ENCODE peak calls at places on chromosomes 12 and 14, in four cellular contexts. G is psoas muscle, C is AG04450, A is left ventricle myocardium inferior. R is an unnamed sample.
A peak's percentile ranks its signal among the peaks of the same experiment; 100 is the strongest.

GRCh38 chr12:1424674-1425395 is 169.5 kb downstream of the FBXL14 start:
- DNase-seq in G (no peak), C (no peak), A (no peak), R (no peak)

GRCh38 chr14:51180577-51180976 is 59.5 kb upstream of the TMX1 start:
- DNase-seq in G (no peak), C (no peak), A (no peak), R (no peak)

GRCh38 chr14:21039059-21039422 is 3.1 kb upstream of the RNASE7 start:
- DNase-seq in G (peak; percentile 96), C (peak; percentile 23), A (peak; percentile 88), R (no peak)

GRCh38 chr12:122643207-122643805 is 59.9 kb downstream of the HCAR2 start:
- DNase-seq in G (no peak), C (no peak), A (no peak), R (no peak)

GRCh38 chr12:31821484-31821883 is 92.7 kb upstream of the AMN1 start:
- DNase-seq in G (no peak), C (no peak), A (no peak), R (no peak)

GRCh38 chr12:72081787-72082186 is 143.1 kb downstream of the TPH2 start:
- DNase-seq in G (no peak), C (no peak), A (no peak), R (no peak)

GRCh38 chr12:10363922-10364838 is 25.7 kb downstream of the KLRK1 start:
- DNase-seq in G (peak; percentile 60), C (no peak), A (peak; percentile 26), R (peak; percentile 53)

GRCh38 chr14:33414041-33414440 is 475.4 kb downstream of the NPAS3 start:
- DNase-seq in G (no peak), C (no peak), A (no peak), R (no peak)

GRCh38 chr14:85528882-85529585 is 910 bp upstream of the FLRT2 start:
- DNase-seq in G (peak; percentile 30), C (no peak), A (no peak), R (peak; percentile 79)

GRCh38 chr14:85527006-85527405 is 2.9 kb upstream of the FLRT2 start:
- DNase-seq in G (no peak), C (no peak), A (no peak), R (no peak)

GRCh38 chr14:85528080-85528881 is 1.7 kb upstream of the FLRT2 start:
- DNase-seq in G (peak; percentile 38), C (no peak), A (no peak), R (peak; percentile 65)

GRCh38 chr14:85529803-85530574 is at the start of gene FLRT2:
- DNase-seq in G (peak; percentile 77), C (no peak), A (peak; percentile 50), R (peak; percentile 73)

GRCh38 chr14:85527458-85527857 is 2.5 kb upstream of the FLRT2 start:
- DNase-seq in G (no peak), C (no peak), A (no peak), R (peak; percentile 49)
- H3K27me3 ChIP-seq in G (no peaks in the 10 kb centered on the region), C (no peaks in the 10 kb centered on the region), A (peaks cover 40% of the 10 kb centered on the region), R (no peaks in the 10 kb centered on the region)

GRCh38 chr12:79317184-79317847 is 373.4 kb downstream of the PAWR start:
- DNase-seq in G (no peak), C (no peak), A (no peak), R (no peak)
- H3K27ac ChIP-seq in G (no peak overlapping the region), C (no peak overlapping the region), A (no peak overlapping the region), R (no peak overlapping the region)

GRCh38 chr12:4892418-4892817 is 17.3 kb upstream of the KCNA1 start:
- DNase-seq in G (no peak), C (no peak), A (no peak), R (no peak)
- H3K27me3 ChIP-seq in G (peaks cover 3% of the 10 kb centered on the region), C (no peaks in the 10 kb centered on the region), A (peaks cover 79% of the 10 kb centered on the region), R (peaks cover 26% of the 10 kb centered on the region)

DNA sequence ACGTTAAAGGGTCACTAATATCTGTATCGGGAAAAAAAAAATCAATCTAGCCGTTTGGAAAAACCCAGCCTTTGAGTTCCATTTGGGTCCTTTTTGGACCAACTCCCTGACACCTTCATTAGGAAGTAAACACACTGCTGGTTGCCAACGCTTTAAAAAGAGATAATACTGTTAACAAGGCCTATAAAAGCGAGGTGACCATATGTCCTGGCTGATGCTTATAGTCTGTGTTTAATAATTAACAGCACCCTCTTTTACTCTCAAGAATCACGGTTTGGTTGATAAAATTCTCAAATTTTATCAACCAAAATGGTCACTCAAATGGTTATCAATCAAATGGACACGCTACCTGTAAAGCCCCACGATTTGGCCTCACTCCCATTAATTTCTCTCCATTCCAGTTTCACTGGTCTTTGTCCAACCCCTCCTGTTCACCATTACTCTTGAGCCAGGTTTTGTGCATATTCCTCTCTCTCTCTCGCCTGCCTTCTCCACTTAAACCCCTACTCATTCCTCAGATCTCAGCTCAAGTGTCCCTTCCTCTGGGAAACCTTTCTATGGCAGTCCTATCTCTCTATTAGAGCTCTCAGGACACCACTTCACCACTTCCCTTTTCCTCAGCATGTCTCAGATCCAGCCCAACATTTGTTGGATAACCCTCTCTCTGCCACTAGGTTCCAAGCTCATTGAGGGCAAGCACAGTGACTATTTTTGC is 9.5 kb downstream of the BTG1 start:
- DNase-seq in G (no peak), C (no peak), A (no peak), R (no peak)
- H3K27ac ChIP-seq in G (no peak overlapping the region), C (peak overlapping the region; percentile 66), A (peak overlapping the region; percentile 72), R (peak overlapping the region; percentile 97)

GRCh38 chr12:3898751-3899150 is 25.6 kb upstream of the PARP11 start:
- DNase-seq in G (no peak), C (no peak), A (no peak), R (no peak)
- H3K27me3 ChIP-seq in G (no peaks in the 10 kb centered on the region), C (no peaks in the 10 kb centered on the region), A (peaks cover 41% of the 10 kb centered on the region), R (no peaks in the 10 kb centered on the region)

GRCh38 chr14:80956922-80957321 is 1.5 kb downstream of the TSHR start:
- DNase-seq in G (no peak), C (no peak), A (no peak), R (no peak)

GRCh38 chr14:80955434-80955939 is at the start of gene TSHR:
- DNase-seq in G (no peak), C (no peak), A (no peak), R (no peak)

GRCh38 chr14:80956105-80956504 is 684 bp downstream of the TSHR start:
- DNase-seq in G (no peak), C (no peak), A (no peak), R (no peak)

GRCh38 chr14:80958258-80958657 is 2.8 kb downstream of the TSHR start:
- DNase-seq in G (no peak), C (no peak), A (no peak), R (no peak)

DNA sequence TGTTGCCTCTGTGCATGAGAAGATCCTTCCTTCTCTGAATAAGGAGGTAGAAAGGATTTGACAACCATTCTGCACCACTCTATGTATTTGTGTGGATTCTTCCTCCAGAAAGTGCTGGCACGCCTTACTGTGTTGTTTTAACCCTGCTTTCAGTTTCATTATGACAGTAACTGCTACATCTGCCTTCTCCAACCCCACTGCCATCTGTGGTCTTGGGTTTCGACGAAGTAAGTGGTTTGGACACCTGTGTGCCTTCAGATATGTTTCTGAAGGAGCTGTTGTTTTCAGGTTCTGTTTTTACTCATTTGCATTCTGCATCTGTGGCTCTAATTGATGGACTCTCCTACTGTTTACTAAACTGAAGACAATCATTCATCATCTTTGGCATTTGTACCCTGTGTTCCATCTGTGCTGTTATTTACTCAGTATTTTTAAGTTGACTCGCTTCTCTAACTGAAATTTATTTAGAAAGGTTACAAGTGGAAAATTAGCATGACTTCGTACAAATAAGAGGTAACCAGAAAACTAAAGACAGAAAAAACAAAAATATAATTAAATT is 4.1 kb downstream of the TSHR start:
- DNase-seq in G (no peak), C (no peak), A (no peak), R (no peak)
- H3K27ac ChIP-seq in G (no peak overlapping the region), C (no peak overlapping the region), A (no peak overlapping the region), R (no peak overlapping the region)

DNA sequence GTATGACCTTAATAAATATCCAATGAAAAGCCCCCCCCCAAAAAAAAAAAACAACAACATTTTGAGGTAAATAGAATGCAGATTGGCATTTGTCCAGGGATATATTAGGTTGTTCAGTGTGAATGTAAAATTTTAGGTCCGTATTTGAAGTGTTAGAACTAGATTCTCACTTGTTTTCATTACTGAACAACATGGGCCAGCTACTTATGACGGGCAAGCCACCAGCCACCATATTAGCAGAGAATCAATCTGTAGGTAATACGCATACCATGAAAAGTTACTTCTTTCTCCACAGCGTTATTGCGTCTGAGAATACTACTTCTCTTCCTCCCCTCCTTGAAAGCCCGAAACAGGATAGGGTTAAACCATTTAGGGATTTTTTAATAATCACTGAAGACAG is 5.4 kb downstream of the FLRT2 start:
- DNase-seq in G (no peak), C (no peak), A (no peak), R (no peak)
- H3K27me3 ChIP-seq in G (no peaks in the 10 kb centered on the region), C (no peaks in the 10 kb centered on the region), A (peaks cover 56% of the 10 kb centered on the region), R (no peaks in the 10 kb centered on the region)

GRCh38 chr14:101367421-101368261 is 193.7 kb upstream of the DIO3 start:
- DNase-seq in G (peak; percentile 29), C (no peak), A (no peak), R (no peak)
- H3K27ac ChIP-seq in G (no peak overlapping the region), C (no peak overlapping the region), A (no peak overlapping the region), R (no peak overlapping the region)

R was measured in SJSA1.